ENCODE peak calls at places on chromosomes 6 and 20, in five cellular contexts. D is CD8-positive, alpha-beta T cell; A is tibial artery; K is mammary epithelial cell; G is PC-9. X is an unnamed sample.

GRCh38 chr6:4466260-4466659 is 309.9 kb upstream of the CDYL start:
- DNase-seq in G (no peak), A (no peak), K (no peak), D (no peak), X (no peak)

GRCh38 chr6:44156494-44157151 is 2.0 kb upstream of the CAPN11 start:
- DNase-seq in G (no peak), D (no peak), K (no peak), A (no peak), X (no peak)

GRCh38 chr6:163708459-163708858 is 293.9 kb downstream of the QKI start:
- DNase-seq in A (no peak), G (no peak), D (no peak), K (no peak), X (no peak)

GRCh38 chr20:46683939-46684750 is 5.1 kb downstream of the TP53RK start:
- DNase-seq in A (peak; percentile 70), D (no peak), G (peak; percentile 72), K (peak; percentile 80), X (peak; percentile 83)

GRCh38 chr6:54910326-54910952 is 63.9 kb downstream of the FAM83B start:
- DNase-seq in G (no peak), D (no peak), K (no peak), A (no peak), X (no peak)

GRCh38 chr20:4962257-4962855 is 39.0 kb downstream of the SLC23A2 start:
- DNase-seq in G (no peak), A (no peak), D (peak; percentile 53), K (no peak), X (no peak)

GRCh38 chr6:32967151-32968091 is 973 bp upstream of the BRD2 start:
- DNase-seq in K (peak; percentile 60), G (peak; percentile 72), D (no peak), A (no peak), X (peak; percentile 47)

GRCh38 chr20:20014659-20015058 is 2.5 kb upstream of the NAA20 start:
- DNase-seq in G (no peak), D (no peak), A (no peak), K (no peak), X (no peak)

GRCh38 chr20:8879669-8880068 is 189.2 kb upstream of the PLCB4 start:
- DNase-seq in K (no peak), D (no peak), G (no peak), A (no peak), X (no peak)

GRCh38 chr6:66717786-66718185 is 1010.8 kb upstream of the EYS start:
- DNase-seq in G (no peak), A (no peak), D (no peak), K (no peak), X (no peak)

GRCh38 chr20:32358883-32359632 is 927 bp downstream of the ASXL1 start:
- DNase-seq in K (peak; percentile 44), D (peak; percentile 84), A (peak; percentile 87), G (no peak), X (peak; percentile 37)

GRCh38 chr6:15960740-15961629 is 167.9 kb upstream of the MYLIP start:
- DNase-seq in A (no peak), K (no peak), G (no peak), D (no peak), X (no peak)

GRCh38 chr6:56311086-56311485 is 63.7 kb upstream of the COL21A1 start:
- DNase-seq in A (no peak), D (no peak), G (no peak), K (no peak), X (no peak)

GRCh38 chr6:53103993-53104675 is 38.9 kb downstream of the FBXO9 start:
- DNase-seq in D (no peak), A (no peak), G (peak; percentile 42), K (peak; percentile 28), X (no peak)

GRCh38 chr6:108114861-108115597 is 40.5 kb upstream of the OSTM1 start:
- DNase-seq in A (no peak), D (peak; percentile 54), G (no peak), K (peak; percentile 58), X (no peak)

GRCh38 chr6:122869437-122870024 is 80.5 kb downstream of the SMPDL3A start:
- DNase-seq in D (no peak), K (peak; percentile 49), A (no peak), G (peak; percentile 59), X (peak; percentile 19)

GRCh38 chr20:21102252-21102609 is 3.9 kb downstream of the LINC00237 start:
- DNase-seq in K (no peak), G (no peak), D (no peak), A (no peak), X (no peak)

GRCh38 chr6:21593927-21594421 is 423 bp downstream of the SOX4 start:
- DNase-seq in D (no peak), K (no peak), A (no peak), G (peak; percentile 60), X (peak; percentile 67)

GRCh38 chr6:143941852-143942627 is 66.0 kb downstream of the PLAGL1 start:
- DNase-seq in G (no peak), D (peak; percentile 72), A (peak; percentile 72), K (peak; percentile 11), X (peak; percentile 4)

GRCh38 chr6:21710908-21711627 is 117.5 kb downstream of the SOX4 start:
- DNase-seq in G (no peak), A (no peak), K (no peak), D (no peak), X (no peak)

GRCh38 chr20:37803476-37804307 is 99.2 kb upstream of the VSTM2L start:
- DNase-seq in G (no peak), K (no peak), D (no peak), A (no peak), X (no peak)

GRCh38 chr20:37800618-37801017 is 102.3 kb upstream of the VSTM2L start:
- DNase-seq in K (no peak), D (no peak), A (no peak), G (no peak), X (no peak)

GRCh38 chr20:37804584-37805566 is 98.1 kb upstream of the VSTM2L start:
- DNase-seq in K (no peak), A (no peak), G (no peak), D (no peak), X (no peak)

GRCh38 chr20:37798312-37798711 is 104.5 kb downstream of the CTNNBL1 start:
- DNase-seq in D (no peak), A (no peak), K (no peak), G (no peak), X (no peak)

GRCh38 chr20:37801921-37802320 is 101.0 kb upstream of the VSTM2L start:
- DNase-seq in K (peak; percentile 36), D (no peak), G (no peak), A (no peak), X (peak; percentile 4)
- H3K4me1 ChIP-seq in K (no peaks in the 10 kb centered on the region), D (no peaks in the 10 kb centered on the region), G (no peaks in the 10 kb centered on the region), A (no peaks in the 10 kb centered on the region), X (peaks cover 7% of the 10 kb centered on the region)

DNA sequence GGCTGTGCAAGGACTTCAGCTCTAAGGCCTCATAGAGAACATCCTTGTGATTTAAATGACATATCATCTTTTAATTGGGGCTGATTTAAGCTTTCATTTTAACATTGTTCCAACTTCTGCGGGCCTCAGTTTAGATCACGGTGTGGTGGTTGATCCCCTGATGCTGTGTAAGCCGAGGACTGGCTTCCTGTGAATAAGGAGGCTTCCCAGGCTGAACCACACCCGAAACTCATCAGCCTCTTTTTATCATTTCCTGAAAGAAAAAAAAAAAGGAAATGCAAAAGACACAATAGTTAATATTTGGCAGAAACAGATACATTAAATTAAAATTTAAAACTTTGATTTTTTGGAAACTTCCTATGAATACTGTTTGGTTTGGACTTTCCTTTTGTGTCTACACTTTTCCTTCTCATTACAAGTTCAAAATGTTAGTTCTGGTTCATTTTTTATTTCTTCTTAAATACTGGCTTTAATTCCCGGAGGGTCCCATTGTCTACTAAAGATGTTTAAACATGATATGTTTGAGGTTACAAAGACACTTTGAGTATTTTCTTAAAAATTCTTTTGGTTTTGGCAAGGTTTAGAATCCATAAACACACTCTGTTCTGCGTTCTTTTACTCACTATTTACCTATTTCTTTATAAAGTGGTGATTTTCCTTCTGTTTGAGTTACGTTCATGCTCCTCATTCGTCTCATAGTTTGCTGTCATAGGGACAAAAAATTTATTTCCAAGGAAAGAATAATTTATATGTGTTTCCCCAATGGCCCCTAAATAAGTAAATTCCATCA is 230.1 kb upstream of the SULF2 start:
- DNase-seq in K (no peak), A (no peak), D (no peak), G (no peak), X (no peak)
- TF ChIP-seq CTCF in K (no peak), A (no peak), D (no peak), G (no peak), X (no peak)

DNA sequence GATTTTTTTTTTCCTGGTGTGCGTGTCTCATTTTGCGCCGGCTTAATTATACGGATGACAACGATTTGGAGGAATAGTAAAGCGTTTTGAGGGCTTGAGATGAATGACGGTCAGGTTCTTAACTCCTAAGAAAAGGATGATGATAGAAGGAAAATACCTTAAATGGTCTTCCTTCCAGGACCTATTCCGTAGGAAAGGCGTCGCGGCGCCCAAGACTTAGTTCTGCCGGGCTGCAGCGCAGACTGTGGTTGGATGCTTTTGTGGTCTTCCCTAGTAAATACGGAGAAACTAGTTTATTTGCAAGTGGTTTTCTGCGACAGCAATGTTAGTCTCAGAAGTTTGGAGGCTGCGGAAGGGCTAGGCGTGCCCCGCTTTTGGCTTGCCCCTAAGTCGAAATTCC is 8.4 kb downstream of the GNAS-AS1 start:
- DNase-seq in A (no peak), D (no peak), G (no peak), K (no peak), X (no peak)
- H3K4me1 ChIP-seq in A (peaks cover 11% of the 10 kb centered on the region), D (peaks cover 5% of the 10 kb centered on the region), G (no peaks in the 10 kb centered on the region), K (no peaks in the 10 kb centered on the region), X (no peaks in the 10 kb centered on the region)

DNA sequence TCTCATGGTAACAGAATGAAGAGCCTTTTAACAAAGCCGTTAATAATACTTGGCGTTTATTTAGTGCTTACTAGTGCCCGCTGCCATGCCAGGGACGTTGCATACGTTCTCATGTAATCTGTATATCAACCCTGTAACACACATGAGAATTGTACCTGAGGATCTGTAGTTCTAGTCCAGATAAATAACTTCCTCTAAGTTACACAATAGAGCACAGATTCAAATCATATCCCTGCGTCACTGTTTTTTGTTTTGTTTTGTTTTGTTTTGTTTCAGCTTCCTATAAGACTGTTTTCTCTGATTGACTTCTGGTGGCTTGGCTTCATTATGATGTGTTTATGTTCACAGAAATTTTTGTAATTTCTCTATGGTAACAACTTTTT is 553 bp downstream of the ZSCAN16 start:
- DNase-seq in K (no peak), D (no peak), A (no peak), G (no peak), X (no peak)
- TF ChIP-seq CTCF in K (no peak), D (no peak), A (no peak), G (no peak), X (no peak)

DNA sequence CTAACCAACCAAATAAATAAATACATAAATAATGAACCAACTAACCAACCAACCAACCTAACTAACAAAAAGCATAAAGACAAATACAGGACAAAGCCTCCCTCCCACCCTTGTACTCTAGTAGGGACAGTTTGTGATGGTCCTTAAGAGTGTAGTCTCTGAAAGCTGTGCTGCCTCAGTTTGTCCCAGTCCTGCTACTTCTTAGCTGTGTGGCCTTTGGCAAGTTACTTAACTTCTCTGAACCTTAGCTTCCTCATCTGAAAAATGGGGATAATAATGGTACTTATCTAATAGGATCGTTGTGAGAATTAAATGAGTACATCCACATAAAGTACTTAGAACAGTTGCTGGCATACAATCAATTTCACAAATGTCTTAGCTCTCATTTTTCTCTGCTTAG is 232.6 kb upstream of the SUPT3H start:
- DNase-seq in D (no peak), A (no peak), K (no peak), G (no peak), X (no peak)
- H3K4me1 ChIP-seq in D (no peaks in the 10 kb centered on the region), A (peaks cover 3% of the 10 kb centered on the region), K (peaks cover 49% of the 10 kb centered on the region), G (peaks cover 73% of the 10 kb centered on the region), X (peaks cover 33% of the 10 kb centered on the region)

GRCh38 chr6:166008441-166009369 is 158.9 kb downstream of the TBXT start:
- DNase-seq in K (no peak), G (no peak), D (no peak), A (no peak), X (no peak)
- TF ChIP-seq CTCF in K (no peak), G (no peak), D (no peak), A (no peak), X (no peak)

X was measured in foreskin keratinocyte.